ENCODE peak calls at places on chromosomes 16 and 17, in six cellular contexts. K, N, V, X, D and P are unnamed samples.

GRCh38 chr16:67969286-67970039 is 1.0 kb upstream of the SLC12A4 start:
- DNase-seq in N (no peak), X (no peak), V (no peak), K (no peak), D (no peak), P (no peak)

GRCh38 chr16:19179890-19180490 is 11.9 kb downstream of the SYT17 start:
- DNase-seq in N (peak), X (peak), K (peak), D (peak), V (peak), P (peak)

GRCh38 chr17:48296453-48296852 is 133.6 kb downstream of the SKAP1 start:
- DNase-seq in D (no peak), X (no peak), V (no peak), K (no peak), N (no peak), P (no peak)

GRCh38 chr17:59643159-59643857 is 23.6 kb downstream of the CLTC start:
- DNase-seq in D (no peak), K (no peak), V (peak), N (no peak), X (no peak), P (no peak)

GRCh38 chr17:8806206-8807069 is 7.3 kb upstream of the MFSD6L start:
- DNase-seq in N (no peak), D (no peak), V (no peak), X (no peak), K (no peak), P (no peak)

GRCh38 chr17:66467766-66468165 is 165.4 kb downstream of the PRKCA start:
- DNase-seq in N (no peak), K (no peak), V (no peak), D (no peak), X (no peak), P (no peak)

GRCh38 chr17:66555605-66556004 is 253.2 kb downstream of the PRKCA start:
- DNase-seq in X (no peak), D (no peak), K (no peak), N (no peak), V (no peak), P (no peak)

GRCh38 chr16:57042157-57043111 is 49.9 kb upstream of the CPNE2 start:
- DNase-seq in V (no peak), K (no peak), X (no peak), D (no peak), N (no peak), P (no peak)

GRCh38 chr17:80951121-80952090 is 40.2 kb upstream of the CHMP6 start:
- DNase-seq in D (no peak), K (no peak), X (peak), V (no peak), N (no peak), P (no peak)

GRCh38 chr17:7023576-7024401 is 939 bp downstream of the BCL6B start:
- DNase-seq in K (peak), D (peak), N (peak), X (peak), V (peak), P (peak)

GRCh38 chr17:55784666-55785065 is 33.8 kb downstream of the PCTP start:
- DNase-seq in X (no peak), V (no peak), K (no peak), N (no peak), D (no peak), P (no peak)
- H3K27ac ChIP-seq in X (peak), V (no peak), K (no peak), N (no peak), D (peak), P (no peak)

GRCh38 chr16:75506107-75506506 is 10.9 kb upstream of the CHST6 start:
- DNase-seq in X (no peak), N (no peak), V (no peak), K (no peak), D (no peak), P (no peak)

GRCh38 chr16:75501359-75501758 is 6.1 kb upstream of the CHST6 start:
- DNase-seq in D (no peak), N (no peak), K (no peak), X (no peak), V (no peak), P (no peak)

GRCh38 chr16:75502916-75503605 is 7.8 kb upstream of the CHST6 start:
- DNase-seq in K (no peak), V (no peak), N (no peak), X (no peak), D (no peak), P (no peak)

GRCh38 chr16:75506567-75506966 is 11.3 kb upstream of the CHST6 start:
- DNase-seq in N (no peak), D (no peak), X (peak), K (peak), V (peak), P (no peak)
- H3K27ac ChIP-seq in N (no peak), D (peak), X (peak), K (no peak), V (no peak), P (no peak)

GRCh38 chr17:61345825-61346628 is 53.6 kb upstream of the TBX2 start:
- DNase-seq in V (no peak), K (no peak), D (no peak), X (no peak), N (no peak), P (no peak)
- H3K27ac ChIP-seq in V (no peak), K (no peak), D (no peak), X (no peak), N (no peak), P (no peak)

DNA sequence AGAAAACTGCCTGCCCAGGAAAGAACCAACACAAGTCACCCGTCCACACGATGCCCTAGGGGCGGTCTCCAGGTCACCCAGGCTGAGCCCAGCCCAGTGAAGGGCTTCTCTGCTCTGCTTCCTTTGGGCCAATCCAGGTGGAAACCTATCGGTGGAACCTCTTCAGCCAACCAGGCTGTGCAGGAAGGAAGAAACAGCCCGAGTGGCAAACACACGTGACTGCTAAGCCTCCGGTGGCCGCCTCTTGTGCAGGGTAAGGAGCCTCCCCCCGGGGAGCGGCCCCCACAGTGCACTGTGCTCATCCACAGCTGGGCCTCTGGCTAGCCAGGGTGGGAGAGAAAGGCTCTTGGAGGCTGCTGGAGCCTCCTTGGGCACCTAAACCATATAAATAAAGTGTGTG is 2.5 kb downstream of the RTN4RL1 start:
- DNase-seq in K (no peak), X (peak), V (no peak), D (no peak), N (no peak), P (no peak)
- H3K27ac ChIP-seq in K (no peak), X (no peak), V (no peak), D (no peak), N (no peak), P (no peak)